ENCODE peak calls at places on chromosomes 1 and 21, in four cellular contexts. T, H, L and Y are unnamed samples.

GRCh38 chr1:236854602-236854978 is 59.5 kb downstream of the MTR start:
- DNase-seq in T (no peak), H (no peak), L (no peak), Y (no peak)

GRCh38 chr1:1014896-1015681 is 1.8 kb downstream of the ISG15 start:
- DNase-seq in T (no peak), H (no peak), L (no peak), Y (peak)

GRCh38 chr1:89598450-89599331 is 34.2 kb upstream of the LRRC8C start:
- DNase-seq in T (no peak), H (no peak), L (no peak), Y (no peak)

GRCh38 chr1:181324797-181325616 is 158.3 kb upstream of the CACNA1E start:
- DNase-seq in T (no peak), H (no peak), L (no peak), Y (no peak)

GRCh38 chr1:116261227-116261626 is 111.8 kb upstream of the ATP1A1 start:
- DNase-seq in T (no peak), H (no peak), L (peak), Y (no peak)

GRCh38 chr1:18967066-18967690 is 10.7 kb upstream of the IFFO2 start:
- DNase-seq in T (no peak), H (no peak), L (no peak), Y (no peak)

GRCh38 chr1:55147504-55147903 is 67.7 kb downstream of the USP24 start:
- DNase-seq in T (no peak), H (no peak), L (no peak), Y (peak)

GRCh38 chr1:171841931-171842723 is 829 bp downstream of the DNM3 start:
- DNase-seq in T (no peak), H (peak), L (peak), Y (peak)

GRCh38 chr1:31791131-31791858 is 24.5 kb downstream of the SPOCD1 start:
- DNase-seq in T (peak), H (peak), L (no peak), Y (no peak)

GRCh38 chr1:228781161-228781771 is 46.0 kb downstream of the RHOU start:
- DNase-seq in T (no peak), H (no peak), L (peak), Y (peak)

GRCh38 chr1:171897304-171897703 is 56.0 kb downstream of the DNM3 start:
- DNase-seq in T (no peak), H (no peak), L (no peak), Y (no peak)

GRCh38 chr1:24898909-24899439 is 31.1 kb downstream of the RUNX3 start:
- DNase-seq in T (no peak), H (no peak), L (no peak), Y (no peak)

GRCh38 chr1:54955359-54955758 is 25.1 kb upstream of the TMEM61 start:
- DNase-seq in T (no peak), H (no peak), L (no peak), Y (no peak)

GRCh38 chr1:19872190-19872589 is 10.0 kb upstream of the OTUD3 start:
- DNase-seq in T (no peak), H (no peak), L (no peak), Y (no peak)

GRCh38 chr1:182330303-182330702 is 61.3 kb downstream of the GLUL start:
- DNase-seq in T (no peak), H (no peak), L (no peak), Y (no peak)

GRCh38 chr1:50348449-50349241 is 74.6 kb downstream of the DMRTA2 start:
- DNase-seq in T (no peak), H (peak), L (peak), Y (peak)

GRCh38 chr1:235888119-235888643 is 21.5 kb upstream of the LYST start:
- DNase-seq in T (no peak), H (no peak), L (no peak), Y (no peak)

GRCh38 chr1:117860906-117861610 is 68.4 kb downstream of the GDAP2 start:
- DNase-seq in T (no peak), H (peak), L (no peak), Y (no peak)

GRCh38 chr1:43620956-43621355 is 29.0 kb upstream of the KDM4A start:
- DNase-seq in T (peak), H (no peak), L (no peak), Y (no peak)

GRCh38 chr1:235781807-235782206 is 84.9 kb downstream of the LYST start:
- DNase-seq in T (no peak), H (no peak), L (no peak), Y (no peak)

GRCh38 chr1:54340876-54341275 is 65.3 kb downstream of the SSBP3 start:
- DNase-seq in T (no peak), H (no peak), L (no peak), Y (no peak)

GRCh38 chr1:12052008-12052573 is 11.0 kb upstream of the TNFRSF8 start:
- DNase-seq in T (no peak), H (peak), L (peak), Y (peak)

GRCh38 chr1:66275083-66275482 is 258.9 kb upstream of the SGIP1 start:
- DNase-seq in T (no peak), H (no peak), L (no peak), Y (no peak)

GRCh38 chr1:71039666-71040262 is 7.9 kb downstream of the PTGER3 start:
- DNase-seq in T (no peak), H (no peak), L (no peak), Y (no peak)

GRCh38 chr1:24297852-24298232 is 21.3 kb upstream of the GRHL3 start:
- DNase-seq in T (no peak), H (no peak), L (no peak), Y (no peak)

GRCh38 chr1:94541175-94542087 is at the start of gene F3:
- DNase-seq in T (peak), H (peak), L (peak), Y (peak)

GRCh38 chr1:64864018-64864945 is 102.1 kb downstream of the JAK1 start:
- DNase-seq in T (peak), H (no peak), L (peak), Y (peak)

GRCh38 chr1:41978986-41979385 is 60.3 kb upstream of the HIVEP3 start:
- DNase-seq in T (no peak), H (no peak), L (no peak), Y (no peak)

GRCh38 chr1:12177999-12178441 is 11.2 kb downstream of the TNFRSF1B start:
- DNase-seq in T (no peak), H (peak), L (no peak), Y (peak)

GRCh38 chr1:241715956-241716355 is 63.9 kb downstream of the WDR64 start:
- DNase-seq in T (no peak), H (no peak), L (no peak), Y (no peak)

GRCh38 chr1:103106426-103107321 is 1.6 kb downstream of the COL11A1 start:
- DNase-seq in T (no peak), H (peak), L (peak), Y (peak)

GRCh38 chr21:35924714-35925301 is 135.5 kb downstream of the SETD4 start:
- DNase-seq in T (no peak), H (no peak), L (no peak), Y (no peak)

GRCh38 chr1:182110635-182111034 is 49.1 kb upstream of the ZNF648 start:
- DNase-seq in T (no peak), H (no peak), L (no peak), Y (no peak)

DNA sequence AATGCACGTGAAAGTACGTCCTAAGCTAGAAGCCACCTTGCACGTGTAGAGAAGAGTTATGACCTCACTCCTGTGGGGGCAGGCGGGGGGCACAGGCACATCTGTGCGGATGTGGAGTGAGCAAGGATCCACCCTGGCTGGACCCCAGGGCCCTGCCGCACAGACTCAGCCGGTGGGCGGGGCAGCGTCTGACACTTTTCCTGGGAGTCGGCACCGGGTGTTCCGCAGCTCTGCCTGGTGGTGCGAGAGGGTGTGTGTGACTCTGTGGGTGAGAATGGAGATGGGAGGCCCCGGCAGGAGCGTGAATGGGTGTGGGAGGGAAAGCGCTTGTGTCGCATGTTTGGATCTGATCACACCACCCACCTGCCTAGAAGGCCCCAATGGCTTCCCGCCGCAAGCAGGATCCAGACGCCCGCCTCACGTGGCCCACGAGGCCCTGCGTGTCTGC is 29.5 kb downstream of the RAP1GAP start:
- DNase-seq in T (no peak), H (peak), L (no peak), Y (peak)
- H3K27ac ChIP-seq in T (no peak), H (peak), L (no peak), Y (peak)

GRCh38 chr1:44812822-44813543 is 4.7 kb downstream of the BTBD19 start:
- DNase-seq in T (no peak), H (peak), L (no peak), Y (peak)
- H3K27ac ChIP-seq in T (peak), H (peak), L (peak), Y (peak)

DNA sequence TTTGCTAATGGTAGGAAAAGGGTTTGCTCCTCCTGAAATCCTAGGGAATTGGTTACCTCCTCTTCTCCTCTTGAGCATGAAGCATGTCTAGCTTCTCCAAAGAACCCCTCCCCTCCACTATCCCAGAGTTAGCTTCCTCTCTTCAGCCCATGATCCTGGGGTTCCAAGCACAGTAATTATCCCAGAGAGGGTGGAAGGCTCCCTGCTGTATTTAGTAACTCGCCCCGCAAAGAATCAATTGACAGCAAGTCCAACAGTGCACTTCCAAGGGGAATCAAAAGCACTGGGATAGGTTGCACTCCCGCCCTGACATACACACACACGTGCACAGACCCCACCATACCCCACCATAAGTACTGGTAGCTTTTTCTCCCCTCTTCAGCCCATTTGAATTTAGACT is 3.1 kb downstream of the S100A8 start:
- DNase-seq in T (no peak), H (no peak), L (no peak), Y (no peak)
- H3K27ac ChIP-seq in T (peak), H (no peak), L (no peak), Y (no peak)

DNA sequence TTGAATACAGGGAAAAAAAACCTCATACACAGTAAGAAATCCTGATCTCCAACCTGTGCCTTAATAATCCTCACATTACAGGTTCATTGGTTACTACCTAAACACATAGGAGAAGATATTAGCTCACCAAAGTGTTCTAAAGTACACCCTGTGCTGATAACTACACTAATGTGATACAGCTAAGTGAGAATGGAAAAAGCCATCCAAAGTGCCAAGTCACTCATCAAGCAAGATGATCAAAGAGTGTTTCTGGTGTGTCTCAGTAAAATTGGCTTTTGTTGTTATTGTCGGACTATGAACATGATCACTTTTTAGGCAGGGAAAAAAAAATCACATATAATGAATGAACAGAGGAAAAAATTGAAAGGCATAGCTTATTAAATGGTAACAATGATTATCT is 31.4 kb downstream of the EPS15 start:
- DNase-seq in T (no peak), H (no peak), L (no peak), Y (no peak)
- H3K27ac ChIP-seq in T (no peak), H (no peak), L (no peak), Y (no peak)

GRCh38 chr1:185731446-185731845 is 2.7 kb upstream of the HMCN1 start:
- DNase-seq in T (no peak), H (no peak), L (no peak), Y (no peak)

GRCh38 chr1:185732941-185733340 is 1.2 kb upstream of the HMCN1 start:
- DNase-seq in T (no peak), H (no peak), L (no peak), Y (no peak)

GRCh38 chr1:185733818-185734709 is at the start of gene HMCN1:
- DNase-seq in T (peak), H (peak), L (peak), Y (peak)

GRCh38 chr1:185735667-185736105 is 1.5 kb downstream of the HMCN1 start:
- DNase-seq in T (no peak), H (no peak), L (no peak), Y (no peak)

DNA sequence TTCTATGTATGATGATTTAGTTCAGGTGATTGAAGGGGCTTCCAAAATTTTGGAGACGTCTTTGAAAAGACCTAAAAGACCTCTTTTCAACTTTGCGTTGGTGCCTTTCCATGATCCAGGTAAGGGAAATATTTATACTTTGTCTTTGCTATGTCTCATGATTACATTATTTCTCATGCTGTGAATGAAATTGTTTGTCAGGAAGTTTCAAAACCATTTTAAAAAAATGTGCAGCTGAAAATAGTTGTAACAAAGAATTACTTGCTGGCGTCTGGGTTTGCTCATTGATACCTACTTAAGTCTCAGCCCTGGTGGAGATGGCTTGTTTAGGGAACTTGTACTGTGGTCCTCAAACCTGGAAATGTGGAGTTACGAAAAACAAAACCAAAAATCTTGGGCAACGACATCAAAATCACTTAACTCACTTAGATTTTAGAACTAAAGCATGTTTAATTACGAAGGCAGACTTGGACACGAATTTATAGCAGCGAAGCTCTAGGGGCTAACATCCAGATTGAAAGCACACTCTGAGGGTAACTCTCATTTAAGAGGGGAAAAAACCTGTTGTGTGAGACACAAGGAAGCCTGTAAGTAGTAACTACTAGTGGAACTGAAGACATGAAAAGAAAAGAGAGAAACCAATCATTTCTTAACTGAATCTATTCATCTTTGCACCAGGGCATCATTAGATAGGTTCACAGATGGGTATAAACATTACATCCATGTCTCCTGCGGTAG is 907 bp downstream of the HMCN1 start:
- DNase-seq in T (no peak), H (no peak), L (no peak), Y (no peak)
- H3K27ac ChIP-seq in T (peak), H (no peak), L (no peak), Y (no peak)

DNA sequence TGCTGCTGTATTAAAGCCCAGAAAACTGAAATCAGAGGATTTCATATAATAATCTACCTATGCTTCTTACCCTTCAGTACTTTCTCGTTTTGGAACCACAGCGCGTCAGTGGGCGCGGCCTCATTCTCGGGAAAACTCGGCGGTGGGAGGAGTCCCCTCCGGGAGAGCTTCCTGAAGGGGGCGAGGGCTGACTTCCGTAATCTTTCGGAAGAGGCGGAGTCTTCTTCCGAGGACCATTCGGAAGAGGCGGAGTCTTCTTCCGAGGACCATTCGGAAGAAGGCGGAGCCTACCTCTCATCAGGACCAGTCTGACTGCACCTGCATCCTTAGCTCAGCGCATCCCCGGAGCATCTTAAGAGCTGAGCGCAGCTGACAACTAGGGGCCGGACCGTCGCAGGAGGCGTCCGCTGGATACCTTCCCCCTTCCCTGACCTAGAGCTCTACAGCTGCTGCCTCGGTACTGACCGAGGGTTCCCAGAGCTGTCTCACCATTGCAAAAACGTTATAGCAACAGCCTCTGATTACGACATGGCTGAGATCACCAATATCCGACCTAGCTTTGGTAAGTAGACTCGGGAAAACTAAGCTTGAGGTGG is at the start of gene SYT11:
- DNase-seq in T (peak), H (peak), L (peak), Y (peak)
- H3K27ac ChIP-seq in T (peak), H (peak), L (peak), Y (peak)

DNA sequence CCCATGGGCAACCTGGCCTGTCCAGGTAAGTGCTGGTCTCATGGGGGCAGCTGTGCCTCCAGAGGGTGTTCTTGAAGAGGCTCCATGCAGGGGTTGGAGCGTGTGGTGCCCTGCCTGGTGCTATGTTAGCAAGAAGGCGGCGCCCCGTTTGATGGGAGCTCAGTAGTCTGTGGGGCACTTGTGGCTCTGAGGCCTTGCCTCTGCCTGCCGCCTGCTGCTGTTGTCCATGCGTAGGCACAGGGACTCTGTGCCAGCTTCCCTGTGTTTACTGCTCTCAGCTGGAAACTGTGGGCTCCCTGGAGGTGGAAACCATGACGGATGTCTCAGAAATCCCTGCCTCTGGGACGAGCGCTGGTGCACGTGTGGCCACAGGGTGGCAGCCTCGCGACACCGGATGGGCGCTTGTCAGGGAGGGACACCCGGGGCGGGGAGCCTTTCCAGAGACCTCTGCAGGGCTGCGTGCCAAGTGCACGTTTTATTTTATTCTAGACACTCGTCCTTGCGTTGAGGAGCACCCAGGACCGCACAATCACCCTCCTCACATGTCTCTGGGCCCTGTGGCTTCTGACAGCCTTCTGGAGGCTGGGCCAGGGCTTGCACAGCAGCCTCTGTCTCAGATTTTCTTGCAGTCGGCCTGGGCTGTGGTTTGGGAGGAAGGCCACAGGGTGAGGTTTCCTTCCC is 27.1 kb downstream of the SNAP47 start:
- DNase-seq in T (peak), H (peak), L (peak), Y (peak)
- H3K27ac ChIP-seq in T (peak), H (peak), L (no peak), Y (no peak)